ENCODE peak calls at places on chromosomes 16 and 17, in eight cellular contexts. Y is ovary, N is tibial artery, F is dorsolateral prefrontal cortex, U is esophagus muscularis mucosa, K is AG10803, R is A549, T is epithelial cell of esophagus. D is an unnamed sample.

GRCh38 chr17:33046361-33047255 is 55.0 kb downstream of the SPACA3 start:
- DNase-seq in T (no peak), F (no peak), R (no peak), K (no peak), U (peak), Y (no peak), N (no peak), D (peak)

GRCh38 chr16:24729967-24730815 is 740 bp downstream of the TNRC6A start:
- DNase-seq in U (no peak), R (peak), F (peak), T (peak), Y (peak), K (no peak), N (no peak), D (no peak)

GRCh38 chr16:81105946-81106345 is 9.8 kb upstream of the GCSH start:
- DNase-seq in Y (no peak), F (no peak), K (no peak), U (no peak), R (no peak), N (no peak), T (no peak), D (no peak)

GRCh38 chr16:56861092-56861610 is 3.9 kb upstream of the SLC12A3 start:
- DNase-seq in T (no peak), R (peak), F (no peak), Y (no peak), U (no peak), N (no peak), K (no peak), D (no peak)

GRCh38 chr16:46746821-46747776 is 1.0 kb downstream of the MYLK3 start:
- DNase-seq in R (no peak), F (no peak), T (no peak), K (no peak), U (no peak), N (no peak), Y (no peak), D (no peak)

GRCh38 chr16:4179020-4179419 is 62.8 kb upstream of the ADCY9 start:
- DNase-seq in K (peak), N (peak), R (no peak), T (peak), F (peak), U (no peak), Y (no peak), D (no peak)

GRCh38 chr16:6725634-6726331 is 606.9 kb upstream of the RBFOX1 start:
- DNase-seq in K (no peak), N (no peak), F (no peak), T (no peak), U (no peak), R (peak), Y (no peak), D (no peak)

GRCh38 chr17:55926276-55926995 is 175.6 kb downstream of the PCTP start:
- DNase-seq in N (no peak), T (no peak), F (no peak), R (no peak), U (no peak), Y (no peak), K (no peak), D (no peak)

GRCh38 chr16:55759983-55760664 is 72.8 kb downstream of the CES1 start:
- DNase-seq in N (peak), Y (no peak), U (no peak), R (no peak), F (no peak), K (no peak), T (no peak), D (no peak)

GRCh38 chr16:87358250-87358649 is 25.3 kb downstream of the FBXO31 start:
- DNase-seq in F (no peak), K (no peak), T (no peak), U (no peak), Y (no peak), N (no peak), R (no peak), D (no peak)

GRCh38 chr17:680554-680953 is 34.1 kb downstream of the VPS53 start:
- DNase-seq in T (no peak), K (peak), Y (no peak), F (no peak), U (no peak), N (no peak), R (no peak), D (no peak)

GRCh38 chr17:79831367-79832210 is 7.7 kb downstream of the CBX4 start:
- DNase-seq in Y (peak), F (peak), U (no peak), R (peak), T (no peak), N (peak), K (no peak), D (no peak)

GRCh38 chr17:6660101-6660500 is 8.5 kb downstream of the C17orf100 start:
- DNase-seq in N (no peak), R (no peak), F (no peak), K (no peak), Y (no peak), T (no peak), U (no peak), D (no peak)

GRCh38 chr17:79618383-79619067 is 7.7 kb upstream of the RBFOX3 start:
- DNase-seq in F (peak), T (no peak), R (no peak), K (no peak), U (no peak), Y (no peak), N (peak), D (peak)

GRCh38 chr17:36534881-36535668 is at the start of gene PIGW:
- DNase-seq in Y (peak), U (peak), T (peak), K (peak), R (peak), F (peak), N (peak), D (peak)

GRCh38 chr17:36532435-36532975 is 2.2 kb downstream of the MYO19 start:
- DNase-seq in F (no peak), T (peak), N (no peak), K (no peak), U (no peak), Y (no peak), R (no peak), D (peak)

GRCh38 chr17:36529121-36529520 is 5.5 kb downstream of the MYO19 start:
- DNase-seq in N (no peak), F (no peak), K (peak), R (peak), Y (no peak), U (no peak), T (peak), D (no peak)

GRCh38 chr17:36535669-36536081 is 888 bp downstream of the PIGW start:
- DNase-seq in T (no peak), F (no peak), R (no peak), N (no peak), K (no peak), Y (no peak), U (no peak), D (no peak)

GRCh38 chr17:36534117-36534880 is at the start of gene MYO19:
- DNase-seq in Y (peak), R (peak), F (peak), U (no peak), N (peak), K (peak), T (peak), D (peak)
- TF ChIP-seq CTCF in Y (no peak), R (peak), F (peak), U (peak), N (no peak), K (peak), T (peak), D (peak)

DNA sequence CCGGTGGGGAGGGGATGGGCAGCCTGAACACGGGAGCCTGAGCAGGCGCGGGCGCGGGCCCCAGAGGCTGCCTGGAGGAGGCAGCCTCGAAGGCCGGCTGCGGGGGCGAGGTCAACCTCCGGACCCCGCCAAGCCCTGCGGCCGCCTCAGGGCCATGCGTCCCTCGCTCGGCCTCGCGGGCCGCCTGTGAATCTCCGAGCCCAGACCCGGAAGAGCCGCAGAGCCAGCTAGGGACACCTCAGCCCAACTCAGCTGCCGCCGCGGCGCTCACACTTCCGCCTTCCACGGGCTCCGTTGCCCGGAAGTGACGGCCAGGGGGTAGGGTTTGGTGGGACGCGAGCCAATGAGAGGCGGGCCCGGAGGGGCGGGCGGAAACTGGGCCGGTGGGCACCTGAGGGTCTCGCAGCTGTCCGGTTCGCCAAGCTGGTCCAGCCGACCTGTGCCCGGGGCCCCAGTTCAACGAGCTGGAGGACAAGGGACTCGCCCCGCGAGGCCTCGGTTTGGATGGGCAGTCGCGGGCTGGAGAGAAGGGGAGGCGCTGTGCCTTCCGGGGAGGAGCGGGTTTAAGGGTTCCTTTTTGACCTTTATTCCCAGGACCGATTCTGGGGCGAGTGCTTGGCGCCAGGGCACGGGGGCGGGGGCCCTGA is at the start of gene SLC38A10:
- DNase-seq in N (peak), R (peak), F (peak), K (peak), Y (peak), T (peak), U (peak), D (peak)
- TF ChIP-seq CTCF in N (peak), R (no peak), F (peak), K (no peak), Y (no peak), T (peak), U (no peak), D (no peak)

GRCh38 chr16:84501077-84501735 is 3.3 kb downstream of the MEAK7 start:
- DNase-seq in Y (peak), R (peak), T (peak), F (no peak), U (no peak), K (peak), N (no peak), D (no peak)
- TF ChIP-seq CTCF in Y (no peak), R (no peak), T (no peak), F (no peak), U (no peak), K (no peak), N (no peak), D (no peak)

GRCh38 chr17:37743612-37743874 is 1.3 kb downstream of the HNF1B start:
- DNase-seq in F (no peak), R (peak), T (no peak), U (no peak), Y (no peak), K (no peak), N (no peak), D (no peak)

GRCh38 chr17:37744633-37744927 is 279 bp downstream of the HNF1B start:
- DNase-seq in N (no peak), T (no peak), Y (no peak), U (no peak), R (peak), F (no peak), K (no peak), D (no peak)

GRCh38 chr17:37744961-37745800 is at the start of gene HNF1B:
- DNase-seq in Y (no peak), K (no peak), R (peak), T (no peak), U (no peak), N (no peak), F (no peak), D (no peak)

GRCh38 chr17:37742762-37743611 is 1.9 kb downstream of the HNF1B start:
- DNase-seq in F (no peak), R (peak), N (no peak), U (no peak), K (no peak), T (no peak), Y (no peak), D (no peak)

GRCh38 chr17:37743875-37744632 is 805 bp downstream of the HNF1B start:
- DNase-seq in T (no peak), F (no peak), N (no peak), K (no peak), R (peak), U (no peak), Y (no peak), D (no peak)
- TF ChIP-seq CTCF in T (no peak), F (no peak), N (no peak), K (no peak), R (peak), U (no peak), Y (no peak), D (no peak)

D was measured in osteocyte.